ENCODE peak calls at places on chromosomes 4 and X, in nine cellular contexts. N, S, T, Y, G, A, U, M and Q are unnamed samples.

GRCh38 chr4:85697864-85698263 is 222.9 kb downstream of the ARHGAP24 start:
- DNase-seq in N (no peak), S (no peak), T (no peak), Y (no peak), G (no peak), A (no peak), U (no peak), M (no peak), Q (no peak)

GRCh38 chrX:14389682-14390081 is 139.7 kb upstream of the GLRA2 start:
- DNase-seq in N (no peak), S (no peak), T (no peak), Y (no peak), G (no peak), A (no peak), U (no peak), M (no peak), Q (no peak)

GRCh38 chrX:74178536-74178935 is 125.4 kb upstream of the ZCCHC13 start:
- DNase-seq in N (peak), S (no peak), T (no peak), Y (no peak), G (no peak), A (no peak), U (peak), M (no peak), Q (peak)

GRCh38 chrX:48956728-48957414 is 536 bp downstream of the OTUD5 start:
- DNase-seq in N (peak), S (no peak), T (peak), Y (no peak), G (peak), A (no peak), U (no peak), M (no peak), Q (peak)

GRCh38 chr4:152957437-152958185 is 21.5 kb downstream of the FHDC1 start:
- DNase-seq in N (peak), S (no peak), T (no peak), Y (no peak), G (no peak), A (no peak), U (no peak), M (no peak), Q (no peak)

GRCh38 chr4:99711657-99712056 is 54.0 kb upstream of the C4orf54 start:
- DNase-seq in N (no peak), S (no peak), T (no peak), Y (no peak), G (no peak), A (no peak), U (no peak), M (no peak), Q (no peak)

GRCh38 chrX:41333744-41333993 is 293 bp upstream of the DDX3X start:
- DNase-seq in N (peak), S (no peak), T (no peak), Y (no peak), G (peak), A (peak), U (peak), M (peak), Q (peak)

GRCh38 chr4:1217366-1217765 is 31.6 kb downstream of the CTBP1 start:
- DNase-seq in N (no peak), S (no peak), T (no peak), Y (no peak), G (no peak), A (no peak), U (no peak), M (no peak), Q (no peak)

GRCh38 chr4:25943312-25943711 is 29.3 kb downstream of the SMIM20 start:
- DNase-seq in N (no peak), S (no peak), T (no peak), Y (no peak), G (no peak), A (no peak), U (no peak), M (no peak), Q (no peak)

GRCh38 chr4:25843340-25844097 is 19.3 kb downstream of the SEL1L3 start:
- DNase-seq in N (no peak), S (no peak), T (no peak), Y (no peak), G (no peak), A (peak), U (peak), M (no peak), Q (no peak)

GRCh38 chrX:27336466-27337091 is 126.6 kb downstream of the PPP4R3C start:
- DNase-seq in N (peak), S (no peak), T (peak), Y (peak), G (peak), A (peak), U (peak), M (no peak), Q (peak)

GRCh38 chrX:47807548-47807947 is 29.2 kb upstream of the ZNF81 start:
- DNase-seq in N (peak), S (no peak), T (no peak), Y (no peak), G (no peak), A (no peak), U (no peak), M (no peak), Q (no peak)

GRCh38 chr4:52837716-52838558 is 24.2 kb upstream of the RASL11B start:
- DNase-seq in N (peak), S (no peak), T (no peak), Y (peak), G (peak), A (no peak), U (peak), M (peak), Q (peak)

GRCh38 chr4:52199574-52200338 is 148.7 kb downstream of the SPATA18 start:
- DNase-seq in N (no peak), S (no peak), T (no peak), Y (no peak), G (peak), A (no peak), U (peak), M (peak), Q (peak)

GRCh38 chrX:51148848-51149247 is 183.8 kb upstream of the NUDT10 start:
- DNase-seq in N (peak), S (no peak), T (no peak), Y (no peak), G (no peak), A (no peak), U (no peak), M (no peak), Q (peak)

GRCh38 chr4:113749178-113749577 is 12.4 kb downstream of the CAMK2D start:
- DNase-seq in N (no peak), S (no peak), T (no peak), Y (no peak), G (no peak), A (no peak), U (no peak), M (no peak), Q (no peak)

GRCh38 chr4:186486172-186486571 is 69.2 kb downstream of the MTNR1A start:
- DNase-seq in N (peak), S (no peak), T (no peak), Y (no peak), G (no peak), A (no peak), U (no peak), M (peak), Q (peak)